ENCODE peak calls at places on chromosomes 1 and 21, in nine cellular contexts. One of them, this sample, is unnamed.

GRCh38 chr1:64006276-64007051 is 197.0 kb upstream of the UBE2U start:
- DNase-seq in dorsolateral prefrontal cortex: no peak
- DNase-seq in fibroblast of villous mesenchyme: peak
- DNase-seq in sigmoid colon: no peak
- DNase-seq in CD8-positive, alpha-beta T cell: no peak
- DNase-seq in body of pancreas: peak
- DNase-seq in foreskin fibroblast: peak
- DNase-seq in astrocyte of the cerebellum: no peak
- DNase-seq in cardiac fibroblast: peak
- DNase-seq in this sample: peak

GRCh38 chr1:27360159-27361043 is 6.4 kb downstream of the MAP3K6 start:
- DNase-seq in fibroblast of villous mesenchyme: no peak
- DNase-seq in CD8-positive, alpha-beta T cell: no peak
- DNase-seq in body of pancreas: no peak
- DNase-seq in dorsolateral prefrontal cortex: no peak
- DNase-seq in astrocyte of the cerebellum: no peak
- DNase-seq in cardiac fibroblast: no peak
- DNase-seq in sigmoid colon: no peak
- DNase-seq in foreskin fibroblast: no peak
- DNase-seq in this sample: no peak

GRCh38 chr1:66532798-66533783 is 862 bp upstream of the SGIP1 start:
- DNase-seq in body of pancreas: no peak
- DNase-seq in dorsolateral prefrontal cortex: peak
- DNase-seq in foreskin fibroblast: peak
- DNase-seq in cardiac fibroblast: peak
- DNase-seq in astrocyte of the cerebellum: peak
- DNase-seq in sigmoid colon: peak
- DNase-seq in CD8-positive, alpha-beta T cell: no peak
- DNase-seq in fibroblast of villous mesenchyme: peak
- DNase-seq in this sample: peak

GRCh38 chr1:1826356-1827088 is 48.3 kb upstream of the NADK start:
- DNase-seq in CD8-positive, alpha-beta T cell: no peak
- DNase-seq in body of pancreas: no peak
- DNase-seq in cardiac fibroblast: no peak
- DNase-seq in foreskin fibroblast: no peak
- DNase-seq in fibroblast of villous mesenchyme: no peak
- DNase-seq in sigmoid colon: no peak
- DNase-seq in astrocyte of the cerebellum: no peak
- DNase-seq in dorsolateral prefrontal cortex: no peak
- DNase-seq in this sample: no peak

GRCh38 chr1:231626535-231626950 is at the start of gene DISC1:
- DNase-seq in CD8-positive, alpha-beta T cell: peak
- DNase-seq in fibroblast of villous mesenchyme: peak
- DNase-seq in sigmoid colon: peak
- DNase-seq in astrocyte of the cerebellum: peak
- DNase-seq in dorsolateral prefrontal cortex: peak
- DNase-seq in foreskin fibroblast: peak
- DNase-seq in cardiac fibroblast: peak
- DNase-seq in body of pancreas: peak
- DNase-seq in this sample: peak

GRCh38 chr1:37673920-37674319 is 18.4 kb upstream of the CDCA8 start:
- DNase-seq in CD8-positive, alpha-beta T cell: no peak
- DNase-seq in cardiac fibroblast: no peak
- DNase-seq in astrocyte of the cerebellum: no peak
- DNase-seq in sigmoid colon: no peak
- DNase-seq in dorsolateral prefrontal cortex: no peak
- DNase-seq in foreskin fibroblast: no peak
- DNase-seq in fibroblast of villous mesenchyme: no peak
- DNase-seq in body of pancreas: no peak
- DNase-seq in this sample: no peak

GRCh38 chr1:45304311-45305081 is 22.2 kb upstream of the HPDL start:
- DNase-seq in sigmoid colon: peak
- DNase-seq in dorsolateral prefrontal cortex: no peak
- DNase-seq in CD8-positive, alpha-beta T cell: no peak
- DNase-seq in cardiac fibroblast: no peak
- DNase-seq in body of pancreas: peak
- DNase-seq in astrocyte of the cerebellum: no peak
- DNase-seq in foreskin fibroblast: peak
- DNase-seq in fibroblast of villous mesenchyme: no peak
- DNase-seq in this sample: no peak

GRCh38 chr1:209873067-209873810 is 45.5 kb downstream of the UTP25 start:
- DNase-seq in body of pancreas: no peak
- DNase-seq in cardiac fibroblast: peak
- DNase-seq in dorsolateral prefrontal cortex: no peak
- DNase-seq in CD8-positive, alpha-beta T cell: no peak
- DNase-seq in astrocyte of the cerebellum: peak
- DNase-seq in fibroblast of villous mesenchyme: peak
- DNase-seq in sigmoid colon: no peak
- DNase-seq in foreskin fibroblast: peak
- DNase-seq in this sample: peak

GRCh38 chr1:15153184-15153841 is at the start of gene TMEM51:
- DNase-seq in dorsolateral prefrontal cortex: no peak
- DNase-seq in fibroblast of villous mesenchyme: peak
- DNase-seq in sigmoid colon: peak
- DNase-seq in body of pancreas: peak
- DNase-seq in foreskin fibroblast: peak
- DNase-seq in CD8-positive, alpha-beta T cell: no peak
- DNase-seq in astrocyte of the cerebellum: no peak
- DNase-seq in cardiac fibroblast: peak
- DNase-seq in this sample: peak

GRCh38 chr1:24830680-24831272 is 85.5 kb downstream of the CLIC4 start:
- DNase-seq in astrocyte of the cerebellum: peak
- DNase-seq in body of pancreas: no peak
- DNase-seq in fibroblast of villous mesenchyme: peak
- DNase-seq in foreskin fibroblast: peak
- DNase-seq in CD8-positive, alpha-beta T cell: no peak
- DNase-seq in cardiac fibroblast: peak
- DNase-seq in dorsolateral prefrontal cortex: no peak
- DNase-seq in sigmoid colon: no peak
- DNase-seq in this sample: peak

GRCh38 chr1:15154480-15155036 is 1.0 kb downstream of the TMEM51 start:
- DNase-seq in CD8-positive, alpha-beta T cell: no peak
- DNase-seq in astrocyte of the cerebellum: no peak
- DNase-seq in body of pancreas: peak
- DNase-seq in fibroblast of villous mesenchyme: peak
- DNase-seq in foreskin fibroblast: peak
- DNase-seq in dorsolateral prefrontal cortex: no peak
- DNase-seq in cardiac fibroblast: no peak
- DNase-seq in sigmoid colon: peak
- DNase-seq in this sample: no peak

GRCh38 chr1:195939844-195940243 is 668.4 kb downstream of the KCNT2 start:
- DNase-seq in body of pancreas: no peak
- DNase-seq in cardiac fibroblast: no peak
- DNase-seq in astrocyte of the cerebellum: no peak
- DNase-seq in fibroblast of villous mesenchyme: no peak
- DNase-seq in foreskin fibroblast: no peak
- DNase-seq in dorsolateral prefrontal cortex: no peak
- DNase-seq in CD8-positive, alpha-beta T cell: no peak
- DNase-seq in sigmoid colon: no peak
- DNase-seq in this sample: peak

GRCh38 chr1:114270255-114271117 is 116.8 kb upstream of the SYT6 start:
- DNase-seq in foreskin fibroblast: no peak
- DNase-seq in cardiac fibroblast: no peak
- DNase-seq in body of pancreas: no peak
- DNase-seq in dorsolateral prefrontal cortex: no peak
- DNase-seq in fibroblast of villous mesenchyme: no peak
- DNase-seq in astrocyte of the cerebellum: no peak
- DNase-seq in CD8-positive, alpha-beta T cell: no peak
- DNase-seq in sigmoid colon: no peak
- DNase-seq in this sample: no peak

GRCh38 chr1:171963762-171964161 is 122.5 kb downstream of the DNM3 start:
- DNase-seq in sigmoid colon: no peak
- DNase-seq in astrocyte of the cerebellum: no peak
- DNase-seq in fibroblast of villous mesenchyme: no peak
- DNase-seq in cardiac fibroblast: no peak
- DNase-seq in foreskin fibroblast: no peak
- DNase-seq in CD8-positive, alpha-beta T cell: no peak
- DNase-seq in body of pancreas: no peak
- DNase-seq in dorsolateral prefrontal cortex: no peak
- DNase-seq in this sample: no peak

GRCh38 chr1:171961861-171962260 is 120.6 kb downstream of the DNM3 start:
- DNase-seq in cardiac fibroblast: no peak
- DNase-seq in foreskin fibroblast: no peak
- DNase-seq in fibroblast of villous mesenchyme: no peak
- DNase-seq in CD8-positive, alpha-beta T cell: no peak
- DNase-seq in sigmoid colon: no peak
- DNase-seq in body of pancreas: no peak
- DNase-seq in dorsolateral prefrontal cortex: no peak
- DNase-seq in astrocyte of the cerebellum: no peak
- DNase-seq in this sample: no peak

GRCh38 chr1:171965802-171966201 is 124.5 kb downstream of the DNM3 start:
- DNase-seq in astrocyte of the cerebellum: no peak
- DNase-seq in body of pancreas: no peak
- DNase-seq in cardiac fibroblast: no peak
- DNase-seq in foreskin fibroblast: peak
- DNase-seq in dorsolateral prefrontal cortex: no peak
- DNase-seq in sigmoid colon: no peak
- DNase-seq in fibroblast of villous mesenchyme: no peak
- DNase-seq in CD8-positive, alpha-beta T cell: no peak
- DNase-seq in this sample: no peak

GRCh38 chr1:171966426-171967220 is 125.3 kb downstream of the DNM3 start:
- DNase-seq in dorsolateral prefrontal cortex: no peak
- DNase-seq in CD8-positive, alpha-beta T cell: no peak
- DNase-seq in astrocyte of the cerebellum: no peak
- DNase-seq in sigmoid colon: no peak
- DNase-seq in foreskin fibroblast: no peak
- DNase-seq in body of pancreas: no peak
- DNase-seq in cardiac fibroblast: no peak
- DNase-seq in fibroblast of villous mesenchyme: no peak
- DNase-seq in this sample: no peak
- H3K4me3 ChIP-seq in dorsolateral prefrontal cortex: no peak
- H3K4me3 ChIP-seq in CD8-positive, alpha-beta T cell: no peak
- H3K4me3 ChIP-seq in astrocyte of the cerebellum: no peak
- H3K4me3 ChIP-seq in sigmoid colon: no peak
- H3K4me3 ChIP-seq in foreskin fibroblast: no peak
- H3K4me3 ChIP-seq in body of pancreas: no peak
- H3K4me3 ChIP-seq in cardiac fibroblast: no peak
- H3K4me3 ChIP-seq in fibroblast of villous mesenchyme: no peak
- H3K4me3 ChIP-seq in this sample: no peak

DNA sequence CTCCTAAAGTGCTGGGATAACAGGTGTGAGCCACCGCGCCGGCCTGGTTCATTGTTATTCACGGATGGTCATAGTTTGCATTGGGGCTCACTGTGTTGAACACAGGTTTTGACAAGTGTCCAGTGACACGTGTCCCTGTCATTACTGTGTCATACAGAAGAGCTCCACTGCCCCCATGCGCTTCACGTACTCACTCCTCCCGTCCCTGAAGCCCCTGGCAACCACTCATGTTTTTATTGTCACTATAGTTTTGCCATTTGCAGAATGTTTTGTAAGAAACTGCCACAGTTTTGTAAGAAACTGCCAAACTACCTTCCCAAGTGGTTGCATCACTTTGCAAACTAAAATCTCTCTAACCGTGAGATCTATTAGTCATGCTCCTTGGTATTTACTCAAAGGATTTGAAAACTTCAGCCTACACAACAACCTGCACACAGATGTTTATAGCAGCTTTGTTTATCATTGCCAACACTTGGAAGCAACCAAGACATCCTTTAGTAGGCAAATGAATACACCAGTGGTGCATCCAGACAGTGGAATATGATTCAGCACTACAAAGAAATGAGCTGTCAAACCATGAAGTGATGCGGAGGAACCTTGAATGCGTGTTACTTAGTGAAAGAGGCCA is 163.2 kb upstream of the COL6A1 start:
- DNase-seq in sigmoid colon: peak
- DNase-seq in fibroblast of villous mesenchyme: peak
- DNase-seq in foreskin fibroblast: peak
- DNase-seq in CD8-positive, alpha-beta T cell: no peak
- DNase-seq in body of pancreas: no peak
- DNase-seq in astrocyte of the cerebellum: peak
- DNase-seq in cardiac fibroblast: peak
- DNase-seq in dorsolateral prefrontal cortex: no peak
- DNase-seq in this sample: peak
- TF ChIP-seq CTCF in sigmoid colon: no peak
- TF ChIP-seq CTCF in fibroblast of villous mesenchyme: no peak
- TF ChIP-seq CTCF in foreskin fibroblast: no peak
- TF ChIP-seq CTCF in CD8-positive, alpha-beta T cell: no peak
- TF ChIP-seq CTCF in body of pancreas: no peak
- TF ChIP-seq CTCF in astrocyte of the cerebellum: no peak
- TF ChIP-seq CTCF in cardiac fibroblast: no peak
- TF ChIP-seq CTCF in dorsolateral prefrontal cortex: no peak
- TF ChIP-seq CTCF in this sample: no peak

DNA sequence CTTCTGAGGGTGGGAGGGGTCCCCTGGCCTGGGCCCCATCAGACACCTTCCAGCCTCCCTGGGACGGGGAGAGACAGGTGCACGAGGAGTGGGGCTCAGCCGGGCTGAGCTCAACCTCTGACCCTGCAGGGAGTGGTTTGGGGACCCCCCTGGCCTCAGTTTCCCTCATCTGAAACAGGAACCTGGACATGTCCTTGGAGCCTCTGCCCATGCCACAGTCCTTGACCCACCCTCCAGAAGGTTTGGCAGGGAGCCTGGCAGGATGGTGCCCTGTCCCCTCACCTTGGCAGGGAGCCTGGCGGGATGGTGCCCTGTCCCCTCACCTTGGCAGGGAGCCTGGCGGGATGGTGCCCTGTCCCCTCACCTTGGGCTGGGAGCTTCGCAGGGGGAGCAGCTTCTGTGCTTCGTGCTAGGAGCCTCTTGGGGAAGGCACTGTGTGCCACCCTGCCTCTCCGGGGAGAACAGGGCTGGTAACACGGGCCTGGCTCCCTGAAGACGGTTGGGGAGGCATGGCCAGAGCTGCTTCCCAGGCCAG is 58.3 kb downstream of the SLX9 start:
- DNase-seq in astrocyte of the cerebellum: no peak
- DNase-seq in fibroblast of villous mesenchyme: no peak
- DNase-seq in sigmoid colon: peak
- DNase-seq in body of pancreas: no peak
- DNase-seq in cardiac fibroblast: no peak
- DNase-seq in CD8-positive, alpha-beta T cell: no peak
- DNase-seq in foreskin fibroblast: no peak
- DNase-seq in dorsolateral prefrontal cortex: no peak
- DNase-seq in this sample: no peak
- H3K4me3 ChIP-seq in astrocyte of the cerebellum: no peak
- H3K4me3 ChIP-seq in fibroblast of villous mesenchyme: no peak
- H3K4me3 ChIP-seq in sigmoid colon: no peak
- H3K4me3 ChIP-seq in body of pancreas: no peak
- H3K4me3 ChIP-seq in cardiac fibroblast: no peak
- H3K4me3 ChIP-seq in CD8-positive, alpha-beta T cell: no peak
- H3K4me3 ChIP-seq in foreskin fibroblast: no peak
- H3K4me3 ChIP-seq in dorsolateral prefrontal cortex: no peak
- H3K4me3 ChIP-seq in this sample: no peak

DNA sequence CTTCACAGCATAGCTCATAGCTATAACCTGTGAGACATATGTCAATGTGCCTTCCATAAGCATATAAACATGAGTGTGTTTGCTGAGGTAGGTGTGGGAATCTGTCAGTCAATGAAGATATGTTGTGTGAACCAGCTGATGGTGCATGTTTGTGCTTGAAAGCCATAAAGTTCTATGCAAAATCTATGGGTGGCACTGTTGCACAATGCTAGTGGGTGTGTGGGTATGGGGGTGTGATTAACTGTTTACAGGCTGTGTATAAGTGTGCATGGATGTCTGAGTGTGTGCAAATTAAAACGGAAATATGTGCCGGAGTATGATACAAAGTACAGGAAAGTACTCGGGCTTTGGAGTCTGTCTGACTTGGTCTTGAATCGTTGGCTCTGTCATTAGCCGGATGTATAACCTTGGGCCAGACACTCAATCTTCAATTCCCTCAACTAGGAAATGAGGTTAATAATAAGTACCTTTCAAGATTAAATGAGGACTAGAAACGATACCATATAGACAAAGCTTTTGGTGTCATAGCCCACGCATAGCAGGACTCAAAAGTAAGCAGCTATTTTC is 926 bp upstream of the ATP2B4 start:
- DNase-seq in sigmoid colon: no peak
- DNase-seq in body of pancreas: peak
- DNase-seq in astrocyte of the cerebellum: no peak
- DNase-seq in fibroblast of villous mesenchyme: peak
- DNase-seq in dorsolateral prefrontal cortex: peak
- DNase-seq in CD8-positive, alpha-beta T cell: peak
- DNase-seq in cardiac fibroblast: peak
- DNase-seq in foreskin fibroblast: peak
- DNase-seq in this sample: peak
- TF ChIP-seq CTCF in sigmoid colon: peak
- TF ChIP-seq CTCF in body of pancreas: no peak
- TF ChIP-seq CTCF in astrocyte of the cerebellum: peak
- TF ChIP-seq CTCF in fibroblast of villous mesenchyme: peak
- TF ChIP-seq CTCF in dorsolateral prefrontal cortex: peak
- TF ChIP-seq CTCF in CD8-positive, alpha-beta T cell: peak
- TF ChIP-seq CTCF in cardiac fibroblast: no peak
- TF ChIP-seq CTCF in foreskin fibroblast: no peak
- TF ChIP-seq CTCF in this sample: peak